ENCODE peak calls at places on chromosomes 7 and 10, in six cellular contexts. U is cardiac fibroblast; S is cardiac septum; R is ELR; V is Jurkat, Clone E6-1; Z is GM04504. D is an unnamed sample.

GRCh38 chr10:75402486-75403143 is 1.1 kb upstream of the ZNF503 start:
- DNase-seq in U (no peak), S (no peak), R (peak), V (no peak), Z (no peak), D (no peak)

GRCh38 chr7:103941978-103942377 is 47.5 kb downstream of the RELN start:
- DNase-seq in U (no peak), S (no peak), R (no peak), V (no peak), Z (no peak), D (no peak)

GRCh38 chr10:12504176-12504575 is 154.8 kb downstream of the CAMK1D start:
- DNase-seq in U (no peak), S (no peak), R (no peak), V (no peak), Z (no peak), D (no peak)

GRCh38 chr7:99195867-99196266 is 12.0 kb downstream of the KPNA7 start:
- DNase-seq in U (no peak), S (peak), R (no peak), V (no peak), Z (no peak), D (no peak)

GRCh38 chr7:37675739-37676138 is 7.8 kb upstream of the GPR141 start:
- DNase-seq in U (no peak), S (no peak), R (no peak), V (no peak), Z (no peak), D (no peak)

GRCh38 chr7:27149817-27150567 is 2.4 kb downstream of the HOXA3 start:
- DNase-seq in U (no peak), S (no peak), R (no peak), V (no peak), Z (no peak), D (no peak)

GRCh38 chr7:43764039-43764789 is 5.7 kb downstream of the BLVRA start:
- DNase-seq in U (peak), S (no peak), R (no peak), V (no peak), Z (no peak), D (no peak)

GRCh38 chr7:8384901-8385300 is 48.5 kb upstream of the NXPH1 start:
- DNase-seq in U (no peak), S (no peak), R (no peak), V (no peak), Z (no peak), D (no peak)

GRCh38 chr10:99983280-99983988 is 26.3 kb downstream of the DNMBP start:
- DNase-seq in U (peak), S (no peak), R (peak), V (no peak), Z (peak), D (no peak)

GRCh38 chr7:77745746-77746145 is 49.5 kb downstream of the RSBN1L start:
- DNase-seq in U (no peak), S (no peak), R (no peak), V (no peak), Z (no peak), D (no peak)

GRCh38 chr7:22854158-22855048 is 31.8 kb upstream of the TOMM7 start:
- DNase-seq in U (peak), S (peak), R (peak), V (peak), Z (peak), D (peak)

GRCh38 chr7:117068511-117069155 is 115.3 kb downstream of the ST7 start:
- DNase-seq in U (no peak), S (no peak), R (no peak), V (peak), Z (no peak), D (no peak)

GRCh38 chr10:47404446-47404845 is 20.4 kb upstream of the ZNF488 start:
- DNase-seq in U (no peak), S (peak), R (no peak), V (no peak), Z (no peak), D (no peak)

GRCh38 chr7:27198871-27199801 is 755 bp downstream of the HOXA13 start:
- DNase-seq in U (peak), S (peak), R (peak), V (no peak), Z (no peak), D (no peak)

GRCh38 chr7:106178593-106179134 is 66.6 kb upstream of the SYPL1 start:
- DNase-seq in U (peak), S (no peak), R (peak), V (no peak), Z (peak), D (no peak)

GRCh38 chr7:99155207-99155606 is 11.3 kb upstream of the SMURF1 start:
- DNase-seq in U (no peak), S (no peak), R (no peak), V (no peak), Z (no peak), D (no peak)

GRCh38 chr7:1080918-1081255 is 7.0 kb upstream of the GPER1 start:
- DNase-seq in U (no peak), S (no peak), R (no peak), V (no peak), Z (no peak), D (no peak)

GRCh38 chr10:77245953-77246352 is 391.7 kb downstream of the KCNMA1 start:
- DNase-seq in U (peak), S (no peak), R (peak), V (no peak), Z (no peak), D (no peak)

GRCh38 chr7:102080371-102081243 is 206.1 kb upstream of the SH2B2 start:
- DNase-seq in U (peak), S (peak), R (no peak), V (no peak), Z (no peak), D (no peak)

GRCh38 chr10:29689001-29689400 is 54.2 kb upstream of the SVIL start:
- DNase-seq in U (peak), S (no peak), R (peak), V (no peak), Z (peak), D (no peak)